ENCODE peak calls at places on chromosomes 1 and 21, in six cellular contexts. H is H9, S is mesenchymal stem cell, D is neuronal stem cell, P is IMR-90, K is H1. V is an unnamed sample.

GRCh38 chr1:28064064-28064463 is 24.3 kb downstream of the EYA3 start:
- DNase-seq in H (no peak), S (peak), D (no peak), P (peak), K (no peak), V (peak)

GRCh38 chr21:39923441-39923840 is 56.2 kb downstream of the PCP4 start:
- DNase-seq in H (no peak), S (no peak), D (no peak), P (no peak), K (no peak), V (no peak)

GRCh38 chr1:104295516-104295915 is 545.8 kb downstream of the AMY1C start:
- DNase-seq in H (no peak), S (no peak), D (no peak), P (no peak), K (no peak), V (no peak)

GRCh38 chr1:162857850-162858249 is 3.1 kb downstream of the CCDC190 start:
- DNase-seq in H (no peak), S (no peak), D (no peak), P (peak), K (no peak), V (no peak)

GRCh38 chr1:225596152-225596551 is 56.8 kb downstream of the ENAH start:
- DNase-seq in H (no peak), S (no peak), D (no peak), P (peak), K (no peak), V (no peak)

GRCh38 chr1:101236546-101237228 is at the start of gene S1PR1:
- DNase-seq in H (peak), S (peak), D (peak), P (peak), K (peak), V (peak)

GRCh38 chr21:20639026-20639425 is 359.2 kb upstream of the NCAM2 start:
- DNase-seq in H (no peak), S (no peak), D (no peak), P (no peak), K (no peak), V (no peak)

GRCh38 chr1:220298470-220298869 is 26.2 kb upstream of the RAB3GAP2 start:
- DNase-seq in H (no peak), S (no peak), D (no peak), P (no peak), K (no peak), V (no peak)

GRCh38 chr1:56502700-56503245 is 76.6 kb downstream of the PLPP3 start:
- DNase-seq in H (no peak), S (peak), D (no peak), P (peak), K (no peak), V (no peak)

GRCh38 chr1:9558946-9559545 is 19.8 kb downstream of the SLC25A33 start:
- DNase-seq in H (no peak), S (no peak), D (no peak), P (no peak), K (no peak), V (peak)
- H4K91ac ChIP-seq in H (no peak), S (no peak), D (no peak), P (no peak), K (no peak), V (no peak)

DNA sequence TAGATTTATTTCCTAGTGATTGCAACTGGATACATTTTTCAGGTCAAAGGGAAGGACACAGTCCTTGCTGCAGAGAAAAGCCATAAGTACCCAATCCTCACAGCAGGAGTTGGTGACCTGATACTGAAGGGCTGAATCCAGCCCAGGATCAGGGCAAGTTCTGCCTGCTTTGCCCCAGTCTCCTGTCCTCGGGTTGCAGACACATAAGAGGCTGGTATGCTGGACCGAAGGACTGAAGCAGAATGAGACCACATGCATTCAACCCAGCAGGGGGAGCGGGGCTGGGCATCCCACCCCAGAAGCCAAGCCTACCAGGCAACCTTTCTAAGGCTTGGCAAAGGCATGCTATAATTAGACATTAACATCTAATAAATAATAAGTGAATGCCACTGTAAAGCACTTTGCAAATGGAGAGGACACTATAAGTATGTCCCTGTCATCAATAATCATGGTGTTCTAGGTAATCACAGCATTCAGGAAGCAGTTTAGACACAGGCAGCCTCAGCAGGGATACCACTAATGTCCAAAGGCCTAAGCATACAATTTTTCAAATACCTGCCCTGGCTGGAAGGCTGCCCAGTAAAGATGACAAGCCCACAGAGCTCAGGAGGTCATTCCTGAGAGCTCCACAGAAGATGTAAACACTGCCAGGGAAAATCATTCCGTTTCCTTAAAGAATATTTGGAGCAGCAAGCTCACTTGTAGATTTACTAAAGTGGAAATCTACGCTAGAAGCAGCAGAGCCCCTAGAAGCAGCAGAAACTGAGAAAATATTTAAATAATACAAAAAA is 47.6 kb downstream of the KRTAP19-8 start:
- DNase-seq in H (no peak), S (no peak), D (no peak), P (no peak), K (no peak), V (no peak)
- H4K91ac ChIP-seq in H (no peak), S (no peak), D (no peak), P (no peak), K (no peak), V (no peak)

GRCh38 chr1:108627951-108628350 is 32.9 kb downstream of the HENMT1 start:
- DNase-seq in H (no peak), S (no peak), D (no peak), P (no peak), K (no peak), V (no peak)
- H4K91ac ChIP-seq in H (no peak), S (no peak), D (no peak), P (no peak), K (no peak), V (no peak)

GRCh38 chr1:182087304-182087703 is 25.8 kb upstream of the ZNF648 start:
- DNase-seq in H (no peak), S (no peak), D (no peak), P (no peak), K (no peak), V (peak)

GRCh38 chr1:182086620-182087019 is 25.1 kb upstream of the ZNF648 start:
- DNase-seq in H (no peak), S (no peak), D (no peak), P (no peak), K (no peak), V (peak)

GRCh38 chr1:182084487-182085316 is 23.2 kb upstream of the ZNF648 start:
- DNase-seq in H (peak), S (peak), D (peak), P (peak), K (peak), V (peak)

GRCh38 chr1:182085726-182086125 is 24.2 kb upstream of the ZNF648 start:
- DNase-seq in H (no peak), S (no peak), D (no peak), P (no peak), K (no peak), V (no peak)

GRCh38 chr1:182086136-182086535 is 24.6 kb upstream of the ZNF648 start:
- DNase-seq in H (no peak), S (no peak), D (no peak), P (no peak), K (no peak), V (no peak)
- H4K91ac ChIP-seq in H (peak), S (no peak), D (no peak), P (no peak), K (no peak), V (no peak)

GRCh38 chr21:32771134-32771523 is 426 bp downstream of the PAXBP1 start:
- DNase-seq in H (peak), S (peak), D (no peak), P (peak), K (peak), V (peak)
- H4K91ac ChIP-seq in H (no peak), S (no peak), D (no peak), P (no peak), K (no peak), V (peak)

GRCh38 chr1:10771789-10772188 is 24.7 kb downstream of the CASZ1 start:
- DNase-seq in H (no peak), S (no peak), D (no peak), P (no peak), K (no peak), V (no peak)
- H4K91ac ChIP-seq in H (no peak), S (no peak), D (no peak), P (no peak), K (no peak), V (no peak)

V was measured in trophoblast cell.